ENCODE peak calls at places on chromosomes 12 and 14, in four cellular contexts. H is mammary epithelial cell, Y is neural progenitor cell, J is breast epithelium. U is an unnamed sample. For H3K27me3, the result is how much of the 10 kb centered on the place peaks cover.

GRCh38 chr12:10189653-10190052 is 10.8 kb downstream of the TMEM52B start:
- DNase-seq in J (peak), Y (no peak), H (no peak), U (no peak)

GRCh38 chr12:88325828-88326214 is 183.7 kb downstream of the TMTC3 start:
- DNase-seq in H (no peak), J (no peak), Y (no peak), U (no peak)

GRCh38 chr14:92564361-92565039 is 50.9 kb downstream of the RIN3 start:
- DNase-seq in J (no peak), H (no peak), Y (no peak), U (no peak)

GRCh38 chr12:64077922-64078321 is 144.2 kb downstream of the KICS2 start:
- DNase-seq in H (no peak), J (no peak), Y (no peak), U (no peak)

GRCh38 chr12:64675795-64676194 is 65.5 kb downstream of the RASSF3 start:
- DNase-seq in Y (no peak), H (peak), J (no peak), U (no peak)

GRCh38 chr12:122992386-122992785 is 11.9 kb downstream of the ARL6IP4 start:
- DNase-seq in Y (peak), J (no peak), H (no peak), U (no peak)

GRCh38 chr12:120588948-120589930 is 8.0 kb upstream of the POP5 start:
- DNase-seq in Y (peak), J (no peak), H (no peak), U (no peak)

GRCh38 chr14:88599761-88600439 is 37.1 kb downstream of the ZC3H14 start:
- DNase-seq in J (no peak), Y (no peak), H (no peak), U (no peak)

GRCh38 chr12:128920468-128920867 is 67.2 kb downstream of the GLT1D1 start:
- DNase-seq in Y (no peak), H (peak), J (peak), U (no peak)

GRCh38 chr12:113334786-113335539 is at the start of gene SLC8B1:
- DNase-seq in H (peak), J (peak), Y (peak), U (no peak)

GRCh38 chr14:77278461-77279230 is 7.6 kb upstream of the NGB start:
- DNase-seq in J (no peak), H (no peak), Y (no peak), U (no peak)

GRCh38 chr14:45868377-45868776 is 615.4 kb upstream of the MIS18BP1 start:
- DNase-seq in J (no peak), H (peak), Y (no peak), U (no peak)

GRCh38 chr12:70875628-70876027 is 44.9 kb downstream of the PTPRR start:
- DNase-seq in Y (no peak), H (no peak), J (no peak), U (no peak)

GRCh38 chr14:24280797-24281460 is 9.5 kb upstream of the RABGGTA start:
- DNase-seq in H (no peak), J (no peak), Y (no peak), U (no peak)

GRCh38 chr14:62162998-62163589 is 400.9 kb downstream of the SNAPC1 start:
- DNase-seq in H (peak), J (no peak), Y (peak), U (peak)

GRCh38 chr14:23861666-23862065 is 91.9 kb upstream of the DHRS4 start:
- DNase-seq in H (no peak), J (no peak), Y (no peak), U (no peak)

GRCh38 chr12:67208326-67209067 is 60.7 kb upstream of the CAND1 start:
- DNase-seq in Y (no peak), J (no peak), H (no peak), U (no peak)

GRCh38 chr12:6914246-6914947 is at the start of gene ENO2:
- DNase-seq in Y (peak), H (no peak), J (no peak), U (no peak)

GRCh38 chr12:40010899-40011774 is 94.7 kb downstream of the SLC2A13 start:
- DNase-seq in J (no peak), Y (peak), H (peak), U (no peak)

GRCh38 chr12:22230280-22230794 is 104.2 kb downstream of the ST8SIA1 start:
- DNase-seq in J (no peak), H (no peak), Y (no peak), U (no peak)

GRCh38 chr14:105861985-105862465 is 335.6 kb downstream of the TMEM121 start:
- DNase-seq in Y (no peak), H (no peak), J (no peak), U (no peak)

GRCh38 chr14:51817326-51817725 is 43.1 kb upstream of the GNG2 start:
- DNase-seq in J (no peak), Y (no peak), H (no peak), U (no peak)

GRCh38 chr12:49537231-49537708 is 1.6 kb upstream of the KCNH3 start:
- DNase-seq in H (no peak), J (peak), Y (no peak), U (no peak)

GRCh38 chr12:3602488-3602887 is 111.5 kb downstream of the PRMT8 start:
- DNase-seq in J (no peak), Y (no peak), H (no peak), U (no peak)

GRCh38 chr12:17204289-17205054 is 598.5 kb upstream of the LMO3 start:
- DNase-seq in Y (no peak), H (no peak), J (no peak), U (no peak)

GRCh38 chr12:94621662-94622359 is 28.5 kb downstream of the TMCC3 start:
- DNase-seq in J (no peak), Y (no peak), H (peak), U (peak)

GRCh38 chr14:89544636-89545301 is 127.7 kb upstream of the FOXN3 start:
- DNase-seq in H (peak), Y (no peak), J (no peak), U (no peak)

GRCh38 chr12:118101051-118101450 is 2.8 kb downstream of the VSIG10 start:
- DNase-seq in J (no peak), Y (no peak), H (no peak), U (no peak)

GRCh38 chr12:57609781-57610552 is 1.3 kb upstream of the ARHGEF25 start:
- DNase-seq in H (no peak), Y (peak), J (no peak), U (no peak)

GRCh38 chr12:4194661-4195060 is 78.9 kb upstream of the CCND2 start:
- DNase-seq in J (no peak), Y (no peak), H (no peak), U (no peak)

GRCh38 chr12:25615119-25615518 is 62.0 kb upstream of the LMNTD1 start:
- DNase-seq in H (peak), J (no peak), Y (no peak), U (peak)

GRCh38 chr12:131203666-131204415 is 250.1 kb downstream of the ADGRD1 start:
- DNase-seq in H (no peak), Y (no peak), J (peak), U (no peak)

GRCh38 chr12:45494279-45494678 is 235.2 kb upstream of the ARID2 start:
- DNase-seq in J (no peak), Y (no peak), H (no peak), U (no peak)

GRCh38 chr12:12903642-12904609 is 12.6 kb downstream of the GPRC5A start:
- DNase-seq in Y (no peak), H (no peak), J (no peak), U (no peak)

DNA sequence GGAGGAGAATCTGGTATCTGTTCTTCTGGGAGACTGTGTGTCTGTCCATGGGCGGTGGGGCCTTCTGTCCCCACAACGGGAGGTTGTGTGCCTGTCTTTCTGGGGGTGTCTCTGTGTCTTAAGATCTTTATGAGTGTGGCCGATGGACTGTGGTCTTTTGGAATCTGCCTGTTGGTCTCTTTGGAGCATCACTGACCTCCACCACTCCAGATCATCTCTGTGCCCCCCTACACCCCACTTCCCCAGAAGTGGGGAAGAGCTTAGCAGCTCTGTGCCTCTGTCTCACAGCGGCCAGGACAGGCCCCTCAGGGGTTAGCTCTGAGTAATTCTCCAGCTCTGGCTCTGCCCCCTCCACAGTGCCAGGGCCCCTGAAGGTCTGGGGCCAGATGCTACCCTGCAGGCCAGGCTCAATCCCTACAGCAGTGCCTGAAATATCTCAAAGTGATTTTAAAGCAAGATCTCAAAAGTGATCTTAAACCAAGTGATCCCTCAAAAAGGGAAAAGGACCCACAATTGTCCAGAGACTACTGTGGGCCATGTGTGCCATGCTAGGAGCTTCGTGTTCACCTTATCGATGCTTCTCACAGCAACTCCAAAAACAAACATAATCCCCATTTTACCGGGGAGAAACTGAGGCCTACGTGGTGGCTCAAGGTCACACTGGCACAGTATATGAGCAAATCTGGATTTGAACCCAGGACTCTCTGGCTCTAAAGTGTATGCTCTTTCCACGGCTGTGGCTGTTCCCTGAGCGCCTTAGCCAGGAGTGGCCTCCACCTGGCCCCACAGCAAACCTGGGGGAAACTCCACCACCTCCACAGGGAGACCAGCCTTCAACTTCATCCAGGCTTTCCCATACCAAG is 26.0 kb upstream of the KRT78 start:
- DNase-seq in J (no peak), Y (no peak), H (no peak), U (no peak)
- H3K27me3 ChIP-seq in J (under half), Y (under half), H (under half), U (under half)

GRCh38 chr12:130146532-130146931 is 15.7 kb upstream of the FZD10 start:
- DNase-seq in H (no peak), J (no peak), Y (no peak), U (no peak)
- H3K4me3 ChIP-seq in H (no peak), J (no peak), Y (no peak), U (no peak)

GRCh38 chr14:98701377-98701776 is 570.6 kb downstream of the BCL11B start:
- DNase-seq in H (no peak), Y (no peak), J (no peak), U (no peak)

GRCh38 chr14:98704441-98704840 is 567.6 kb downstream of the BCL11B start:
- DNase-seq in J (no peak), H (no peak), Y (no peak), U (no peak)

GRCh38 chr14:98698341-98698740 is 573.7 kb downstream of the BCL11B start:
- DNase-seq in Y (no peak), J (no peak), H (no peak), U (no peak)

GRCh38 chr14:98695809-98696208 is 576.2 kb downstream of the BCL11B start:
- DNase-seq in Y (no peak), J (no peak), H (no peak), U (no peak)

DNA sequence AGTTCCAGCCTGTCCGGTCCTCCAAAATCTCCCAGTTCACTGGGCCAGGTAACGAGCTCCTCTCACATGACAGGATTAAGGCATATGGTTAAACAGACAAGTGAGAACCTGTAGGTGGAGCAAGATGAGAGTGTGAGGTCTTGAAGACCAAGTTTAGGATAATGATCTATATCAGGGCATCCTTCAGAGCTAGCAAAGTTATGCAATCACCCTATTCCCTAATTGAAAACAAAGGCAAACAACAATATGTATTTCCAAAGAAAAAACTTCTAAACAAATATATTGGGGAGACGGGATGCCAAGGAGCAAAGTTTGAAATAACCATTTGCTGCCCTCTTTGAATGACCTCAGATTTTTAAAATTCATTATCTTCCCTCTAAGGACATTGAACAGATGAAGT is 571.2 kb downstream of the BCL11B start:
- DNase-seq in Y (no peak), H (no peak), J (no peak), U (no peak)
- TF ChIP-seq CTCF in Y (no peak), H (no peak), J (no peak), U (no peak)

GRCh38 chr14:68508581-68508980 is 284.3 kb downstream of the ZFP36L1 start:
- DNase-seq in H (no peak), J (no peak), Y (no peak), U (no peak)

GRCh38 chr14:68511727-68512047 is 281.2 kb downstream of the ZFP36L1 start:
- DNase-seq in H (no peak), J (no peak), Y (no peak), U (no peak)

GRCh38 chr14:68509188-68509953 is 283.5 kb downstream of the ZFP36L1 start:
- DNase-seq in J (peak), H (no peak), Y (no peak), U (no peak)

GRCh38 chr14:68510951-68511726 is 281.7 kb downstream of the ZFP36L1 start:
- DNase-seq in Y (no peak), H (no peak), J (no peak), U (no peak)

GRCh38 chr14:68510201-68510600 is 282.7 kb downstream of the ZFP36L1 start:
- DNase-seq in H (no peak), Y (no peak), J (peak), U (no peak)
- H3K27me3 ChIP-seq in H (under half), Y (under half), J (under half), U (under half)

DNA sequence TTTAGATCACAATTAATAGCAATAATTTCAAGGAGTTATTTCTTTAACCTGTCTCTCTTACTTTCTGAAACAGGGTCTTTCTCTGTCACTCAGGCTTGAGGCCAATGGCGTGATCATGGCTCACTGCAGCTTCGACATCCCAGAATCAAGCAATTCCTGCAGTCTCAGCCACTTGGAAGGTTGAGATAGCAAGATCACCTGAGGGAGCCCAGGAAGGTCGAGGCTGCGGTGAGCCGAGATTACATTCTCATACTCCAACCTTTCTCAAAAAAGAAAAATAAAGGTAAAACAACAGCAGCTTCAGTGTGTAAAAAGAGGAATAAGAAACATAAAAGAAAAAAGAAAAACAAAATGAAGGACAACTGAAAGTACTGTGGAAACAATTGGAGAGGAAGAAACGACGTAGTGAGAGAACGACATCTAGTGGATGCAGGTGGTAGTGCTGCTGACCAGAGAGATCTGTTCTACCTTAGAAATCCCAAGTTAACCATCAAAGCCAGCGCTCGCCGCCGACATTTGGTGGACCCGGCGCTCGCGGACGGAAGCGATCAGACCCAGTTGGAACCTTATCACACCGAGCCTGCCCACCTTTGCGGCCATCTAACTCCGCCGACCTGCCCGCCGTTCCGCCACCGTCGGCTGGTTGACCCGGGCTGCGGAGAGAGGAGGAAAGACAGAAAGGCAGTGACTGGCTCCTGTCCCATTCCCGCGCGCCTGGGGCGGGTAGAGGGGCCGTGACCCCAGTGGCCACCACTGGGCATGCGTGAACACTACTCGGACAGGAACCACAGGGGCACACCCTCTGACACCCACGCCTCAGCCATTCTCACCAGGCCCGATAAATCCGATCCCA is 196.1 kb downstream of the ALG10 start:
- DNase-seq in Y (peak), J (peak), H (peak), U (no peak)
- H3K4me3 ChIP-seq in Y (peak), J (peak), H (peak), U (peak)

GRCh38 chr14:56514663-56515371 is 64.8 kb upstream of the TMEM260 start:
- DNase-seq in Y (no peak), H (no peak), J (no peak), U (no peak)
- TF ChIP-seq CTCF in Y (no peak), H (no peak), J (no peak), U (no peak)

GRCh38 chr14:53956427-53957201 is at the start of gene BMP4:
- DNase-seq in Y (peak), H (no peak), J (peak), U (no peak)

GRCh38 chr14:53955671-53956426 is 776 bp downstream of the BMP4 start:
- DNase-seq in Y (peak), H (no peak), J (peak), U (no peak)

GRCh38 chr14:53954551-53955233 is 1.9 kb downstream of the BMP4 start:
- DNase-seq in J (no peak), H (peak), Y (peak), U (no peak)

GRCh38 chr14:53955234-53955556 is 1.4 kb downstream of the BMP4 start:
- DNase-seq in Y (no peak), J (no peak), H (no peak), U (no peak)

DNA sequence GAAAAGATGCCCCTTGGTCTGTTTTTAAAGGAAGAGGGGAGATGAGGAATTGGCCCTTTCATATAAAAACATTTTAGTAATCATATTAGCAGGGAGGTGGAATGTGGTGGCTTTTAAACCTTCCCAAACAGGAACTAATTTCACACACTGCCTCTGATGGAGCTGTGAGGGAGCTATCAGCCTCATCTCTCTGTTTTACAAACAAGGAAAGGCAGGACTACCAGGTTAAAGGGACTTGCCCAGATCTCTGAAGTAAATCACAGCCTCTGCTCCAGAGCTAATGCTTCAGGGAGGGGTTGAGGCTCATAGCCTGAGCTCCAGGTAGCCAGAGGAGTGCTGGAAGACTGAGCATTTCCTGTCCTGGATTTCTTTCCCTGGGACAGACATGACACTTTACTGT is 1.1 kb upstream of the BMP4 start:
- DNase-seq in J (no peak), H (no peak), Y (peak), U (no peak)
- H3K27me3 ChIP-seq in J (under half), H (under half), Y (half or more), U (under half)

GRCh38 chr12:51864701-51865469 is 16.4 kb upstream of the FIGNL2 start:
- DNase-seq in H (no peak), Y (peak), J (no peak), U (no peak)
- H3K4me3 ChIP-seq in H (no peak), Y (peak), J (peak), U (no peak)